ENCODE peak calls at places on chromosomes 1 and 21, in five cellular contexts. Q, G, W, U and F are unnamed samples.
A peak's percentile ranks its signal among the peaks of the same experiment; 100 is the strongest.

GRCh38 chr1:33446590-33446989 is 15.7 kb upstream of the PHC2 start:
- DNase-seq in Q (no peak), U (peak; percentile 6), G (no peak), W (no peak), F (no peak)

GRCh38 chr1:212638419-212639151 is 30.0 kb downstream of the ATF3 start:
- DNase-seq in Q (no peak), U (no peak), G (peak; percentile 41), W (no peak), F (no peak)

GRCh38 chr1:33902486-33903209 is 38.8 kb downstream of the HMGB4 start:
- DNase-seq in W (peak; percentile 38), Q (no peak), U (no peak), G (peak; percentile 26), F (no peak)

GRCh38 chr1:65002508-65003315 is 36.4 kb upstream of the JAK1 start:
- DNase-seq in W (no peak), G (no peak), U (peak; percentile 84), Q (peak; percentile 33), F (peak; percentile 33)

GRCh38 chr1:192588546-192588945 is 13.0 kb downstream of the RGS1 start:
- DNase-seq in W (no peak), Q (no peak), U (no peak), G (no peak), F (no peak)

GRCh38 chr1:22627331-22627730 is 9.1 kb upstream of the C1QA start:
- DNase-seq in W (no peak), Q (no peak), U (no peak), G (no peak), F (no peak)

GRCh38 chr1:32890516-32891240 is 4.4 kb downstream of the HPCA start:
- DNase-seq in U (no peak), Q (no peak), G (peak; percentile 14), W (no peak), F (no peak)

GRCh38 chr1:45892068-45892785 is 88.8 kb downstream of the MAST2 start:
- DNase-seq in G (no peak), U (no peak), Q (no peak), W (no peak), F (no peak)

GRCh38 chr1:187053876-187054275 is 225.1 kb downstream of the PLA2G4A start:
- DNase-seq in W (no peak), Q (no peak), U (no peak), G (no peak), F (no peak)

GRCh38 chr1:195278644-195279043 is 1329.6 kb downstream of the KCNT2 start:
- DNase-seq in Q (no peak), G (no peak), U (no peak), W (no peak), F (no peak)

GRCh38 chr1:226662704-226663326 is 76.3 kb downstream of the ITPKB start:
- DNase-seq in G (peak; percentile 78), W (peak; percentile 20), U (no peak), Q (peak; percentile 75), F (peak; percentile 79)

GRCh38 chr1:54190526-54190925 is 9.3 kb downstream of the CYB5RL start:
- DNase-seq in Q (no peak), W (no peak), U (no peak), G (no peak), F (no peak)

GRCh38 chr1:8077120-8077573 is 51.0 kb upstream of the ERRFI1 start:
- DNase-seq in Q (no peak), G (no peak), U (no peak), W (peak; percentile 59), F (no peak)

GRCh38 chr1:69551476-69552324 is 16.0 kb upstream of the LRRC7 start:
- DNase-seq in Q (no peak), W (peak; percentile 90), G (no peak), U (no peak), F (no peak)

GRCh38 chr1:50441183-50441582 is 17.9 kb upstream of the DMRTA2 start:
- DNase-seq in G (no peak), U (no peak), W (no peak), Q (no peak), F (no peak)

GRCh38 chr1:94616503-94616902 is 74.9 kb upstream of the F3 start:
- DNase-seq in W (no peak), G (no peak), Q (no peak), U (no peak), F (no peak)

GRCh38 chr1:76264642-76265041 is 190.1 kb downstream of the ST6GALNAC3 start:
- DNase-seq in W (no peak), U (no peak), G (no peak), Q (no peak), F (no peak)

GRCh38 chr1:157289424-157290105 is 151.4 kb upstream of the ETV3 start:
- DNase-seq in W (no peak), G (no peak), U (peak; percentile 29), Q (no peak), F (no peak)

GRCh38 chr1:76279387-76279748 is 204.8 kb downstream of the ST6GALNAC3 start:
- DNase-seq in U (no peak), G (peak; percentile 43), W (peak; percentile 1), Q (no peak), F (no peak)

GRCh38 chr1:84133479-84133878 is 10.6 kb upstream of the PRKACB start:
- DNase-seq in G (no peak), U (no peak), Q (no peak), W (no peak), F (no peak)

GRCh38 chr1:84135341-84135740 is 8.7 kb upstream of the PRKACB start:
- DNase-seq in Q (no peak), W (no peak), G (no peak), U (no peak), F (no peak)
- TF ChIP-seq TAF1 in Q (no peak), W (no peak), G (no peak), U (no peak), F (no peak)

DNA sequence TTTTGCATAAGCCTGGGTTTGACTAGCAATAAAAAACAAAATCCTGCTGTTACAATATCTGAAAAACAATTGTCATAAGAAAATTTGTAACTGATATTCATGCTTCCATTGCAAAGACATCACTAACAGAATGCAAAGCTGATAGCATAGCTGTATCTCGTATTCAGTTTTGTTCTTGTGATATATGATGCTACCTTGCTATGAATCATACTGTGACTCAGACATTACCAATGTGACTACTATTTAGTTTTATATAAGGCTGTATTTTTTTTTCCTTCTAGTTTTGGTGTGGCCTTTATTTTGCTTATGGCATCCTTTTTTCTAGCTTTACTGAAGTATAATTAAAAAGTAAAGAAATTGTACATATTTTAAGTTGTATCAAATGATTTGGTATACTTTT is 1381.8 kb downstream of the MRPL39 start:
- DNase-seq in G (no peak), U (no peak), Q (no peak), W (no peak), F (no peak)
- TF ChIP-seq POLR2AphosphoS5 in G (no peak), U (no peak), Q (no peak), W (no peak), F (no peak)

DNA sequence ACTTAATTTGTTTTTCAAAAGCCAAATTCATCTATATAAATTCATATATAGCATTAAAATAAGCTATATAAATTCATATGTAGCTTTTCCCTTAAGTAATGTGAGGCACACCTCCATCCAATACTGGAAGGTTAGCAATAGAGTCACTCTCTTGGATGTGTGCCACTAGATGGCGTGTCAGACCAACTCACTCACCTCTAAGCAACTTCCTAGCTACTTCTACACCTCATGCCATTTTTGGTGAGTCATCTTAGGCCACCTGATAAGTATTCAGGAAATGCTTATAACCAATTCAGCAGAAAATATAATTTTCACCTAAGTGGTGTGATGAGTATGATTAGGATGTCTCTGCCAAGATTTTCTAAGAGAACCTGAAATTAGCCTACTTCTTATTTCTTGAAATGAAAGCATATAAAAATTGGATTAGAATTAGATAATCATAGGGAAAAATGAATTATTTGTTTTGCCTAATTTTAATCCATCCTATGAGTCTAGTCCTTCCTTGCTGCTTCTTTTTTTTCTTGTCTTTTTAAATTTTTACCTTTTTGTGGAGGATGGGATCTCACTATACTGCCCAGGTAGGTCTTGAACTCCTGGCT is 34.4 kb upstream of the TADA1 start:
- DNase-seq in G (peak; percentile 71), U (peak; percentile 56), W (peak; percentile 94), Q (peak; percentile 56), F (peak; percentile 41)
- TF ChIP-seq TAF1 in G (no peak), U (no peak), W (no peak), Q (no peak), F (no peak)

DNA sequence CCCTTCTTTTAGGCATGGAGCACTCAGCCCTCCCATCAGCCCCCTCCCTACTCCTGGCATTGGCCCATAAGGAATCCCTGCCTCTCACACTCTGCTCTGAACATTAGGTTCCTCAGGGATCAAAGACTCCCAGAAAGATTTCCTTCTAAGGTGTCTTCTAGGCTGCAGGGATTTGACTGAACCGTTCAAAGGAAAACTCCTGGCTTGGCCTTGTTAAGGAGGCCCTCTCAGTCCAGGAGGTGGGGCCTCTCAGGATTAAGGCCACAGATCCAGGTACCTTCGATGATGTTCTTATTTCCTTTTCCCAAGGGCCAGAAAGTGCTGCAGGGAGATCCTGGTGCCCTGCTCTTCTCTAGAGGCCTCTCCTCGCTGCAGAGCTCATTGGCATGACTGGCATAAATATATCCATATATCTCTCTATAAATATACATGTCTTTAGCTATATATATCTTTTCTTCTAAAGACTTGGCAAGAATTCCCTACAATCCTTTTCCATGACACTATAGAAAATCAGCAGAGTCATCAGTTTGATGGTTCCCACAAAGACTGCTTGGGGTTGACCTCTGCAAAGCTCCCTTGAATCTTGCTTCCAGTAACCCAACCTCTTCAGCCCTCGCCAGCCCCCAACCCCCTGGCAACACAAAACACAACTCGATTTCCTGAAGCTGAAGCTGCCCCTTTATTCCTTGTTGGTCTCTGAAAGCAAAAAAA is 59.0 kb downstream of the PLXNA2 start:
- DNase-seq in Q (no peak), G (no peak), U (no peak), W (no peak), F (no peak)
- TF ChIP-seq POLR2AphosphoS5 in Q (no peak), G (no peak), U (no peak), W (no peak), F (no peak)

GRCh38 chr1:206472454-206472853 is 2.2 kb downstream of the IKBKE start:
- DNase-seq in U (no peak), Q (no peak), G (peak; percentile 42), W (peak; percentile 58), F (no peak)
- TF ChIP-seq TAF1 in U (no peak), Q (no peak), G (no peak), W (no peak), F (no peak)

GRCh38 chr21:41755934-41756773 is 10.7 kb downstream of the RIPK4 start:
- DNase-seq in U (no peak), G (no peak), Q (no peak), W (no peak), F (no peak)

GRCh38 chr21:41759214-41759840 is 7.5 kb downstream of the RIPK4 start:
- DNase-seq in W (no peak), Q (no peak), U (no peak), G (no peak), F (no peak)

GRCh38 chr21:41759926-41760325 is 6.9 kb downstream of the RIPK4 start:
- DNase-seq in G (no peak), W (no peak), U (no peak), Q (no peak), F (no peak)

GRCh38 chr21:41760411-41760810 is 6.4 kb downstream of the RIPK4 start:
- DNase-seq in G (no peak), U (no peak), Q (no peak), W (no peak), F (no peak)

GRCh38 chr21:41758550-41758949 is 8.3 kb downstream of the RIPK4 start:
- DNase-seq in W (no peak), U (no peak), G (no peak), Q (no peak), F (no peak)
- TF ChIP-seq POLR2AphosphoS5 in W (no peak), U (no peak), G (no peak), Q (no peak), F (no peak)

GRCh38 chr1:143680304-143680703 is 291.5 kb downstream of the FAM72C start:
- DNase-seq in W (no peak), G (no peak), Q (no peak), U (no peak), F (no peak)
- TF ChIP-seq TAF1 in W (no peak), G (no peak), Q (no peak), U (no peak), F (no peak)

GRCh38 chr21:44024895-44025353 is 12.8 kb downstream of the TRAPPC10 start:
- DNase-seq in G (no peak), W (peak; percentile 77), Q (no peak), U (no peak), F (no peak)
- TF ChIP-seq POLR2AphosphoS5 in G (no peak), W (no peak), Q (no peak), U (no peak), F (no peak)